ENCODE peak calls at places on chromosomes 1 and 21, in nine cellular contexts. P is heart left ventricle; R is tibial artery; M is CD4-positive, alpha-beta T cell; N is vagina; C is brain microvascular endothelial cell; U is pancreas; G is mesenchymal stem cell; O is upper lobe of right lung. K is an unnamed sample. For H3K27me3, the result is how much of the 10 kb centered on the place peaks cover.

GRCh38 chr1:16980473-16981268 is at the start of gene MFAP2:
- DNase-seq in P (peak), R (no peak), M (no peak), N (no peak), C (no peak), U (peak), G (peak), O (no peak), K (no peak)

GRCh38 chr1:64497484-64497883 is 27.6 kb downstream of the CACHD1 start:
- DNase-seq in P (no peak), R (no peak), M (no peak), N (no peak), C (no peak), U (no peak), G (no peak), O (no peak), K (no peak)

GRCh38 chr1:146049436-146049835 is 27.9 kb upstream of the HJV start:
- DNase-seq in P (no peak), R (no peak), M (no peak), N (no peak), C (no peak), U (no peak), G (no peak), O (no peak), K (no peak)

GRCh38 chr1:158939180-158939579 is 7.8 kb downstream of the PYHIN1 start:
- DNase-seq in P (no peak), R (no peak), M (no peak), N (no peak), C (no peak), U (no peak), G (no peak), O (no peak), K (no peak)

GRCh38 chr21:38544681-38545080 is 46.4 kb upstream of the ERG start:
- DNase-seq in P (no peak), R (no peak), M (no peak), N (no peak), C (peak), U (no peak), G (peak), O (no peak), K (no peak)

GRCh38 chr1:71650126-71650525 is 569.3 kb upstream of the ZRANB2 start:
- DNase-seq in P (no peak), R (no peak), M (no peak), N (no peak), C (no peak), U (no peak), G (no peak), O (no peak), K (no peak)

GRCh38 chr1:78370356-78370755 is 120.4 kb upstream of the PTGFR start:
- DNase-seq in P (no peak), R (no peak), M (no peak), N (no peak), C (peak), U (no peak), G (no peak), O (no peak), K (no peak)

GRCh38 chr1:218498061-218498938 is 153.2 kb downstream of the TGFB2 start:
- DNase-seq in P (no peak), R (no peak), M (no peak), N (no peak), C (peak), U (no peak), G (peak), O (no peak), K (no peak)

GRCh38 chr21:39660596-39660995 is 47.9 kb downstream of the B3GALT5 start:
- DNase-seq in P (peak), R (no peak), M (no peak), N (peak), C (peak), U (no peak), G (peak), O (peak), K (no peak)

GRCh38 chr1:91948501-91949355 is 473 bp upstream of the BRDT start:
- DNase-seq in P (no peak), R (no peak), M (peak), N (no peak), C (no peak), U (peak), G (no peak), O (peak), K (no peak)

GRCh38 chr1:201624741-201625646 is 86.1 kb downstream of the NAV1 start:
- DNase-seq in P (no peak), R (no peak), M (no peak), N (no peak), C (peak), U (no peak), G (peak), O (no peak), K (no peak)

GRCh38 chr1:176905648-176906047 is 258.9 kb downstream of the ASTN1 start:
- DNase-seq in P (no peak), R (no peak), M (no peak), N (no peak), C (no peak), U (no peak), G (no peak), O (no peak), K (no peak)

GRCh38 chr1:2038229-2038628 is 12.0 kb upstream of the PRKCZ start:
- DNase-seq in P (no peak), R (no peak), M (no peak), N (no peak), C (no peak), U (no peak), G (no peak), O (no peak), K (no peak)

GRCh38 chr1:2036287-2036686 is 13.9 kb upstream of the PRKCZ start:
- DNase-seq in P (no peak), R (no peak), M (no peak), N (no peak), C (no peak), U (no peak), G (no peak), O (no peak), K (no peak)

GRCh38 chr1:2039251-2039650 is 11.0 kb upstream of the PRKCZ start:
- DNase-seq in P (no peak), R (no peak), M (no peak), N (no peak), C (no peak), U (no peak), G (no peak), O (no peak), K (no peak)

GRCh38 chr1:2041305-2041704 is 8.9 kb upstream of the PRKCZ start:
- DNase-seq in P (no peak), R (no peak), M (no peak), N (no peak), C (no peak), U (no peak), G (no peak), O (no peak), K (no peak)

DNA sequence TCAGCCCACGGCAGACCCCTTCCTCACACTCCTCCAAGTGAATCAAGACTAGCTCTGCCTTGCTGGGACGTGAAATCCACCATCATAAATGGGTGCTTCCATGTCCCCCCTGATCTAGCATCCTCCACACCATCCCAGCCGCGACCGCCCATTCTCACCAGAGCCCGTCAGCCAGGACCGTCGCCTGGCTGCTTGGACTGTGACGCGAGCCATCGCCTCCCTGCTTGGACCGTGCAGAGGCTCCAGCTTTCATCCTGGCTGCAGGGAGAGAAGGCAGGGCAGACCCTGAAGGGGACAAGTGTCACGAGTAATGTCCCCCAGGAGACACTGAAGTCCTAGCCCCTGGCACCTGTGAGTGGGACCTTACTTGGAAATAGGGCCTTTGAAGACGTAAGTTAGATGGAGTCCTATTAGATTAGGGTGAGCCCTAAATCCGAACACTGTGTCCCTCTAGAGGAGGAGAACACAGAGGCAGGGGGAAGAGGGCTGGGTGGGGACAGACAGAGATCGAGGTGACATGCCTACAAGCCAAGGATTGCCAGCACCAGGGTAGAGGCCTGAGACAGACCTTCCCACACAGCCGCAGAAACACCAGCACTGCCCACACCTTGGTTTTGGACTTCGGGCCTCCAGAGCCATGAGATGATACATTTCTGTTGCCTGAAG is 12.8 kb upstream of the PRKCZ start:
- DNase-seq in P (no peak), R (no peak), M (no peak), N (no peak), C (no peak), U (no peak), G (no peak), O (no peak), K (no peak)
- H3K27me3 ChIP-seq in P (under half), R (half or more), M (under half), N (under half), C (under half), U (under half), G (half or more), O (under half), K (under half)

DNA sequence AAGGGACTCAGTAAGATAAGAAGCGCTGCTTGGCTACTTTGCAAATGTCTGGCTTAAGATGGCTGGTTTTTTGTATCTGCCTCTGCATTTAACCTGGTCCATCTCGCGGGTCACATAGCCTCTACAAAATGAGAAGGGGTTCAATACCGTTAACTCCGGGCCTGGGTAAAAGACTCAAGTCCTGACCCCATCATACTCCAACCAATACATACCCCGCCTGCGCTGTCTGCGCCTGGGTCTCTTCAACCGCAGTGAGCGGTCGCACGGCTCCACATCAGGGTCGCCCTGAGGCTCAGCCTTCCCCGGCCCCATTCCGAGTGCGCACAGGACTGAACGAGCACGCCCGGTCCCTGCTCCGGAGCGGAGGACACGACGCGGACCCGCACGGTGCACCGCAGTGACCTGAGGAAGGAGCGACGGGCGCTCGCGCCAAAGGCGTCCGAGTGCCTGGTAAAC is 558 bp upstream of the PGD start:
- DNase-seq in P (no peak), R (no peak), M (no peak), N (no peak), C (no peak), U (no peak), G (no peak), O (no peak), K (no peak)
- H3K27ac ChIP-seq in P (peak), R (peak), M (peak), N (peak), C (peak), U (no peak), G (peak), O (peak), K (peak)

DNA sequence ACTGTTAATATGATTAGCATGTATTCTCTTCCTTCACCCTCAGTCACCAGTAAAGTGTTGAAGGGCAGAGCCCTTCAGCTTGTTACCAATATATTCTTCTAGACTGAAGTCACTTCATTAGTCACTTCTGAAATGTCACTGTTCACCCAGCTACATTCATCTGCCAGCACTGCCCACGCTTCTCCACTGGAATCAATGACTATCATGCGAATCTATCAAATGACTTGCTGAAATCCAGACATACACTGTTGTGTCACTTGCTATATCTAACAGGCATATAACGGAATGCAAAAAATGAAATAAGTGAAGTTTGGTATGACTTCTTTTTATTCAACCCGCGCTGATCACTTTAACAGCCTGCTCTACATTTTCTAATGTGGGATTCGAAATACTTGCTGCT is 16.1 kb downstream of the FH start:
- DNase-seq in P (no peak), R (no peak), M (no peak), N (no peak), C (no peak), U (no peak), G (no peak), O (no peak), K (no peak)
- H3K27me3 ChIP-seq in P (under half), R (under half), M (under half), N (under half), C (under half), U (under half), G (under half), O (under half), K (under half)

GRCh38 chr1:39270368-39270767 is 65.9 kb downstream of the MACF1 start:
- DNase-seq in P (no peak), R (no peak), M (no peak), N (no peak), C (no peak), U (no peak), G (no peak), O (no peak), K (no peak)
- H3K27ac ChIP-seq in P (no peak), R (peak), M (no peak), N (peak), C (no peak), U (no peak), G (no peak), O (no peak), K (peak)

GRCh38 chr1:23546897-23547596 is 12.3 kb downstream of the ID3 start:
- DNase-seq in P (no peak), R (no peak), M (no peak), N (no peak), C (no peak), U (no peak), G (peak), O (no peak), K (no peak)
- H3K27me3 ChIP-seq in P (under half), R (under half), M (under half), N (under half), C (under half), U (under half), G (under half), O (under half), K (under half)

DNA sequence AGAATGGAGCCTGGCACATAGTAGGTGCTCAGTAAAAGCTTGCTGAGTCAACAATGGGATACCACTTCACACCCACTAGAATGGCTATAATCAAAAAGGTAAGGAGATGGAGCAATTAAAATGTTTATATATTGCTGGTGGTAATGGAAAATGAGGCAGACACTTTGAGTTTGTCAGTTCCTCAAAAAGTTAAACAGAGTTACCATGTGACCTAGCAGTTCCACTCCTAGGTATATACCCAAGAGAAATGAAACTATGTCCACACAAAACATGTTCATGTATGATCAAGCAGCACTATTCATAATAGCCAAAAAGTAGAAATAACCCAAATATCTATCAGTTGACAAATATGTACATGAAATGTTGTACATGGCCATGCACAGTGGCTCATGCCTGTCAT is 74.8 kb upstream of the ECE1 start:
- DNase-seq in P (no peak), R (no peak), M (no peak), N (no peak), C (no peak), U (no peak), G (no peak), O (no peak), K (no peak)
- H3K27ac ChIP-seq in P (no peak), R (no peak), M (no peak), N (no peak), C (no peak), U (no peak), G (no peak), O (no peak), K (no peak)

GRCh38 chr1:3136532-3136931 is 67.5 kb downstream of the PRDM16 start:
- DNase-seq in P (no peak), R (no peak), M (no peak), N (no peak), C (no peak), U (no peak), G (no peak), O (no peak), K (no peak)
- H3K27me3 ChIP-seq in P (under half), R (under half), M (under half), N (under half), C (under half), U (under half), G (half or more), O (under half), K (under half)

GRCh38 chr1:173048629-173049326 is 2.0 kb downstream of the TNFSF18 start:
- DNase-seq in P (no peak), R (no peak), M (no peak), N (no peak), C (no peak), U (no peak), G (peak), O (no peak), K (no peak)
- H3K27ac ChIP-seq in P (no peak), R (no peak), M (no peak), N (no peak), C (peak), U (no peak), G (peak), O (no peak), K (no peak)